ENCODE peak calls at places on chromosomes 5 and 9, in six cellular contexts. One of them, this sample, is unnamed.

GRCh38 chr9:21465859-21466518 is 16.1 kb downstream of the IFNE start:
- DNase-seq in GM12864: peak
- DNase-seq in cardiac muscle cell: peak
- DNase-seq in heart right ventricle: no peak
- DNase-seq in tibial nerve: peak
- DNase-seq in stomach: no peak
- DNase-seq in this sample: peak

GRCh38 chr9:124743686-124744348 is 27.3 kb downstream of the NR6A1 start:
- DNase-seq in tibial nerve: no peak
- DNase-seq in cardiac muscle cell: no peak
- DNase-seq in heart right ventricle: no peak
- DNase-seq in stomach: no peak
- DNase-seq in GM12864: no peak
- DNase-seq in this sample: peak

GRCh38 chr9:32486839-32487562 is 39.0 kb downstream of the RIGI start:
- DNase-seq in GM12864: no peak
- DNase-seq in stomach: no peak
- DNase-seq in heart right ventricle: no peak
- DNase-seq in tibial nerve: no peak
- DNase-seq in cardiac muscle cell: no peak
- DNase-seq in this sample: no peak

GRCh38 chr9:86303316-86303975 is 21.1 kb upstream of the ISCA1 start:
- DNase-seq in heart right ventricle: no peak
- DNase-seq in cardiac muscle cell: peak
- DNase-seq in tibial nerve: no peak
- DNase-seq in GM12864: no peak
- DNase-seq in stomach: no peak
- DNase-seq in this sample: no peak

GRCh38 chr9:135524130-135524861 is 3.1 kb downstream of the LCN1 start:
- DNase-seq in GM12864: no peak
- DNase-seq in tibial nerve: no peak
- DNase-seq in stomach: peak
- DNase-seq in cardiac muscle cell: peak
- DNase-seq in heart right ventricle: no peak
- DNase-seq in this sample: no peak

GRCh38 chr5:76114192-76114795 is 31.1 kb downstream of the SV2C start:
- DNase-seq in cardiac muscle cell: no peak
- DNase-seq in stomach: peak
- DNase-seq in GM12864: no peak
- DNase-seq in heart right ventricle: no peak
- DNase-seq in tibial nerve: no peak
- DNase-seq in this sample: no peak

GRCh38 chr9:129399301-129399990 is 221.4 kb upstream of the IER5L start:
- DNase-seq in tibial nerve: no peak
- DNase-seq in stomach: no peak
- DNase-seq in heart right ventricle: no peak
- DNase-seq in GM12864: no peak
- DNase-seq in cardiac muscle cell: no peak
- DNase-seq in this sample: no peak

GRCh38 chr9:116842658-116843057 is 155.6 kb downstream of the TRIM32 start:
- DNase-seq in cardiac muscle cell: no peak
- DNase-seq in stomach: no peak
- DNase-seq in GM12864: no peak
- DNase-seq in tibial nerve: no peak
- DNase-seq in heart right ventricle: no peak
- DNase-seq in this sample: no peak

GRCh38 chr5:96868603-96869371 is 7.5 kb upstream of the ERAP2 start:
- DNase-seq in stomach: no peak
- DNase-seq in GM12864: peak
- DNase-seq in tibial nerve: peak
- DNase-seq in heart right ventricle: no peak
- DNase-seq in cardiac muscle cell: peak
- DNase-seq in this sample: no peak

GRCh38 chr9:135039266-135039870 is 48.1 kb upstream of the OLFM1 start:
- DNase-seq in stomach: peak
- DNase-seq in cardiac muscle cell: no peak
- DNase-seq in tibial nerve: no peak
- DNase-seq in GM12864: no peak
- DNase-seq in heart right ventricle: no peak
- DNase-seq in this sample: no peak

GRCh38 chr5:43294226-43294625 is 19.0 kb downstream of the HMGCS1 start:
- DNase-seq in GM12864: no peak
- DNase-seq in cardiac muscle cell: peak
- DNase-seq in tibial nerve: no peak
- DNase-seq in stomach: no peak
- DNase-seq in heart right ventricle: no peak
- DNase-seq in this sample: peak

GRCh38 chr5:59065551-59065950 is 482.7 kb downstream of the RAB3C start:
- DNase-seq in tibial nerve: no peak
- DNase-seq in heart right ventricle: no peak
- DNase-seq in GM12864: no peak
- DNase-seq in cardiac muscle cell: no peak
- DNase-seq in stomach: no peak
- DNase-seq in this sample: no peak

GRCh38 chr5:73380710-73381586 is 67.6 kb downstream of the FOXD1 start:
- DNase-seq in tibial nerve: no peak
- DNase-seq in stomach: no peak
- DNase-seq in heart right ventricle: no peak
- DNase-seq in cardiac muscle cell: no peak
- DNase-seq in GM12864: no peak
- DNase-seq in this sample: no peak

GRCh38 chr9:16735000-16735399 is 135.5 kb downstream of the BNC2 start:
- DNase-seq in cardiac muscle cell: no peak
- DNase-seq in heart right ventricle: no peak
- DNase-seq in tibial nerve: no peak
- DNase-seq in stomach: no peak
- DNase-seq in GM12864: no peak
- DNase-seq in this sample: no peak

GRCh38 chr5:142388696-142389095 is 63.9 kb upstream of the SPRY4 start:
- DNase-seq in tibial nerve: no peak
- DNase-seq in stomach: no peak
- DNase-seq in GM12864: no peak
- DNase-seq in heart right ventricle: no peak
- DNase-seq in cardiac muscle cell: peak
- DNase-seq in this sample: no peak

GRCh38 chr5:167754501-167754941 is 536.9 kb upstream of the WWC1 start:
- DNase-seq in tibial nerve: no peak
- DNase-seq in heart right ventricle: no peak
- DNase-seq in cardiac muscle cell: peak
- DNase-seq in stomach: no peak
- DNase-seq in GM12864: no peak
- DNase-seq in this sample: peak

GRCh38 chr5:139645495-139645871 is 2.7 kb upstream of the CXXC5 start:
- DNase-seq in heart right ventricle: no peak
- DNase-seq in GM12864: no peak
- DNase-seq in stomach: no peak
- DNase-seq in tibial nerve: no peak
- DNase-seq in cardiac muscle cell: no peak
- DNase-seq in this sample: no peak

GRCh38 chr5:83204651-83205050 is 127.3 kb downstream of the XRCC4 start:
- DNase-seq in stomach: no peak
- DNase-seq in tibial nerve: no peak
- DNase-seq in cardiac muscle cell: no peak
- DNase-seq in GM12864: no peak
- DNase-seq in heart right ventricle: no peak
- DNase-seq in this sample: no peak

GRCh38 chr5:78527054-78527884 is 121.3 kb downstream of the LHFPL2 start:
- DNase-seq in GM12864: no peak
- DNase-seq in tibial nerve: peak
- DNase-seq in heart right ventricle: no peak
- DNase-seq in cardiac muscle cell: peak
- DNase-seq in stomach: no peak
- DNase-seq in this sample: peak

GRCh38 chr9:110183208-110184145 is 24.5 kb downstream of the C9orf152 start:
- DNase-seq in stomach: peak
- DNase-seq in tibial nerve: peak
- DNase-seq in GM12864: peak
- DNase-seq in cardiac muscle cell: peak
- DNase-seq in heart right ventricle: no peak
- DNase-seq in this sample: peak

GRCh38 chr5:74641014-74641777 is 668 bp upstream of the ENC1 start:
- DNase-seq in tibial nerve: peak
- DNase-seq in heart right ventricle: peak
- DNase-seq in cardiac muscle cell: peak
- DNase-seq in GM12864: no peak
- DNase-seq in stomach: peak
- DNase-seq in this sample: no peak

GRCh38 chr9:111599092-111599947 is at the start of gene PTGR1:
- DNase-seq in cardiac muscle cell: peak
- DNase-seq in heart right ventricle: peak
- DNase-seq in stomach: peak
- DNase-seq in tibial nerve: peak
- DNase-seq in GM12864: no peak
- DNase-seq in this sample: peak

GRCh38 chr5:112205840-112206239 is 213.2 kb downstream of the EPB41L4A start:
- DNase-seq in GM12864: no peak
- DNase-seq in cardiac muscle cell: no peak
- DNase-seq in tibial nerve: no peak
- DNase-seq in heart right ventricle: no peak
- DNase-seq in stomach: no peak
- DNase-seq in this sample: no peak

GRCh38 chr5:128673411-128673957 is 135.4 kb upstream of the FBN2 start:
- DNase-seq in GM12864: no peak
- DNase-seq in heart right ventricle: no peak
- DNase-seq in stomach: no peak
- DNase-seq in cardiac muscle cell: no peak
- DNase-seq in tibial nerve: no peak
- DNase-seq in this sample: no peak
- H3K4me3 ChIP-seq in GM12864: no peak
- H3K4me3 ChIP-seq in heart right ventricle: no peak
- H3K4me3 ChIP-seq in stomach: no peak
- H3K4me3 ChIP-seq in cardiac muscle cell: no peak
- H3K4me3 ChIP-seq in tibial nerve: no peak
- H3K4me3 ChIP-seq in this sample: no peak

GRCh38 chr9:1429328-1429727 is 379.2 kb downstream of the DMRT2 start:
- DNase-seq in tibial nerve: peak
- DNase-seq in cardiac muscle cell: peak
- DNase-seq in heart right ventricle: peak
- DNase-seq in stomach: no peak
- DNase-seq in GM12864: no peak
- DNase-seq in this sample: no peak
- TF ChIP-seq CTCF in tibial nerve: no peak
- TF ChIP-seq CTCF in cardiac muscle cell: peak
- TF ChIP-seq CTCF in heart right ventricle: peak
- TF ChIP-seq CTCF in stomach: no peak
- TF ChIP-seq CTCF in GM12864: peak
- TF ChIP-seq CTCF in this sample: no peak

GRCh38 chr9:98172604-98173003 is 19.8 kb downstream of the CORO2A start:
- DNase-seq in cardiac muscle cell: no peak
- DNase-seq in GM12864: no peak
- DNase-seq in stomach: peak
- DNase-seq in heart right ventricle: no peak
- DNase-seq in tibial nerve: no peak
- DNase-seq in this sample: no peak
- H3K4me3 ChIP-seq in cardiac muscle cell: no peak
- H3K4me3 ChIP-seq in GM12864: no peak
- H3K4me3 ChIP-seq in stomach: no peak
- H3K4me3 ChIP-seq in heart right ventricle: no peak
- H3K4me3 ChIP-seq in tibial nerve: no peak
- H3K4me3 ChIP-seq in this sample: no peak

DNA sequence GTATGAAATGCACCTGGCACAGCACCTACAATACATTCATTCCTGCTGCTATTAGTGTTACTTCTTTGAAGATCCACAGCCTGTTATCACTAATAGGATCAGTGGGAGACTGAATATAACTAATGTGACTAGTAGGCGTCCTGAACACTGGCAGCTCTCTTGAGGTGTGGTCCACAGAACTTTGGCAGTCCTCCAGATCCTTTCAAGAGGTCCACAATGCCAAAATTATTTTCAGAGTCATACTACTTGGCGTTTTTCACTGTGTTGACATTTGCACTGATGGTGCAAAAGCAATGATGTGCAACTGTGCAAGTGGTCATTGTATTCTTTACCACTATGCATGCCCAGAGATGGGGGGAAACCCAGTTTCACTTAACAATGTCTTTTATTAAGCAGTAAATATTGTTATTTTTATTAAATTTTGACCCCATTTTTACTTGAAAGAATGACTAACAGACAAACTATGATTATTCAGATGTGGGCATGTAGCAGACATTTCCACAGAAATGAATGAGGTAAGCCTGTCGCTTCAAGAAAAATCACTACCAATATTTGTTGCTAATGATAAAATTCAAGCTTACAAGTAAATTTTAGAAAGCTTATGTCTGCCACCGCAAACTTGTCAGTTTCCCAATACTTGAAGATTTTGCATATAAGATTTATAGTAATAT is 48.9 kb downstream of the ADRB2 start:
- DNase-seq in tibial nerve: no peak
- DNase-seq in cardiac muscle cell: no peak
- DNase-seq in GM12864: no peak
- DNase-seq in heart right ventricle: no peak
- DNase-seq in stomach: no peak
- DNase-seq in this sample: no peak
- TF ChIP-seq CTCF in tibial nerve: no peak
- TF ChIP-seq CTCF in cardiac muscle cell: no peak
- TF ChIP-seq CTCF in GM12864: no peak
- TF ChIP-seq CTCF in heart right ventricle: no peak
- TF ChIP-seq CTCF in stomach: no peak
- TF ChIP-seq CTCF in this sample: no peak

GRCh38 chr5:50667079-50667652 is 729 bp downstream of the PARP8 start:
- DNase-seq in stomach: peak
- DNase-seq in tibial nerve: peak
- DNase-seq in heart right ventricle: peak
- DNase-seq in GM12864: no peak
- DNase-seq in cardiac muscle cell: peak
- DNase-seq in this sample: no peak

GRCh38 chr5:50667653-50668403 is 1.4 kb downstream of the PARP8 start:
- DNase-seq in cardiac muscle cell: peak
- DNase-seq in tibial nerve: peak
- DNase-seq in heart right ventricle: peak
- DNase-seq in stomach: peak
- DNase-seq in GM12864: peak
- DNase-seq in this sample: no peak

GRCh38 chr5:50675385-50675784 is 8.9 kb downstream of the PARP8 start:
- DNase-seq in cardiac muscle cell: no peak
- DNase-seq in tibial nerve: no peak
- DNase-seq in stomach: no peak
- DNase-seq in heart right ventricle: no peak
- DNase-seq in GM12864: no peak
- DNase-seq in this sample: no peak

DNA sequence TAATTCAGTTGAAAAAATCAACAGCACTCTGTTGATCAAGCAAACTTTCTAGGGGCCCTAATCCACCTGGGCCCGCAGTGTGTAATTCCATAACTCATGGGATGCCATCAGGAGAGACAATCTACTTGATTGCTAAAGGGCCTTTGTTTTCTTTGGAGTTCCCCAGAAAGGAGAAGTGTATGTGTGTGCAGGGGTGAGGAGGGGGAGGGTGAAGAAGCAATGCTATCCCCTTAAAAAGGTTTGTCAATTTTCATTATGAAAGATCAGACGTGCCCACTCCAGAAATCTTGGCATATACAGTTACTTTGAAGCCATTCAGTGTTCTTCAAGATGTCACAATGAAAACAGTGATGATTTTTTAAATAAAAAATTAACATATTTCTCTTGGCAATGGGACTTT is 6.2 kb downstream of the PARP8 start:
- DNase-seq in GM12864: no peak
- DNase-seq in stomach: no peak
- DNase-seq in cardiac muscle cell: no peak
- DNase-seq in tibial nerve: no peak
- DNase-seq in heart right ventricle: no peak
- DNase-seq in this sample: no peak
- H3K4me3 ChIP-seq in GM12864: no peak
- H3K4me3 ChIP-seq in stomach: no peak
- H3K4me3 ChIP-seq in cardiac muscle cell: no peak
- H3K4me3 ChIP-seq in tibial nerve: no peak
- H3K4me3 ChIP-seq in heart right ventricle: no peak
- H3K4me3 ChIP-seq in this sample: no peak

This sample was measured in astrocyte of the cerebellum.